ENCODE peak calls at places on chromosomes 16 and 17, in ten cellular contexts. F is colonic mucosa; A is breast epithelium; L is tibial nerve; M is lower lobe of right lung; J is CD8-positive, alpha-beta memory T cell; G is thoracic aorta; X is gastrocnemius medialis; N is NT2/D1; Z is Peyer's patch. V is an unnamed sample. For H3K4me1, the result is how much of the 10 kb centered on the place peaks cover.

GRCh38 chr17:13002761-13003453 is 14.9 kb downstream of the ELAC2 start:
- DNase-seq in Z (peak), F (peak), M (peak), L (peak), N (peak), X (peak), J (no peak), A (peak), G (peak), V (peak)

GRCh38 chr16:75218256-75219076 is at the start of gene CTRB1:
- DNase-seq in Z (no peak), M (no peak), J (no peak), N (no peak), F (no peak), G (no peak), X (no peak), A (no peak), L (no peak), V (no peak)

GRCh38 chr17:73592531-73592961 is 51.7 kb downstream of the SDK2 start:
- DNase-seq in X (no peak), L (no peak), M (no peak), G (no peak), Z (peak), N (no peak), A (no peak), F (no peak), J (no peak), V (no peak)

GRCh38 chr16:53898993-53899392 is 195.0 kb downstream of the FTO start:
- DNase-seq in Z (no peak), G (no peak), M (no peak), F (no peak), J (no peak), L (no peak), X (no peak), A (no peak), N (no peak), V (no peak)

GRCh38 chr17:77365584-77366186 is 224.9 kb downstream of the SEC14L1 start:
- DNase-seq in L (no peak), G (peak), F (peak), J (no peak), A (peak), M (no peak), N (no peak), Z (no peak), X (peak), V (no peak)

GRCh38 chr16:554640-555413 is 5.4 kb upstream of the PRR35 start:
- DNase-seq in F (no peak), M (no peak), J (no peak), X (no peak), G (no peak), N (no peak), L (no peak), A (no peak), Z (no peak), V (no peak)

GRCh38 chr17:7717756-7718350 is 309 bp downstream of the DNAH2 start:
- DNase-seq in L (no peak), Z (no peak), F (no peak), G (no peak), N (no peak), J (no peak), A (no peak), X (no peak), M (no peak), V (no peak)

GRCh38 chr17:60102632-60103047 is 23.9 kb upstream of the HEATR6 start:
- DNase-seq in L (no peak), G (no peak), J (peak), F (peak), M (peak), N (no peak), A (no peak), Z (peak), X (no peak), V (peak)

GRCh38 chr17:50844117-50844700 is 8.8 kb downstream of the WFIKKN2 start:
- DNase-seq in M (no peak), N (no peak), Z (no peak), F (no peak), X (no peak), L (no peak), G (no peak), A (no peak), J (no peak), V (no peak)

GRCh38 chr16:88628512-88628974 is 9.8 kb upstream of the IL17C start:
- DNase-seq in Z (no peak), X (no peak), M (no peak), N (peak), F (no peak), J (no peak), L (no peak), G (no peak), A (no peak), V (peak)

GRCh38 chr16:88627531-88628411 is 10.6 kb upstream of the IL17C start:
- DNase-seq in J (no peak), A (no peak), N (no peak), L (no peak), M (no peak), G (no peak), F (no peak), X (no peak), Z (no peak), V (no peak)

GRCh38 chr16:88624481-88624880 is 13.9 kb upstream of the IL17C start:
- DNase-seq in J (no peak), L (no peak), Z (no peak), G (no peak), N (no peak), X (no peak), M (no peak), F (no peak), A (no peak), V (no peak)

GRCh38 chr16:88624977-88625576 is 13.3 kb upstream of the IL17C start:
- DNase-seq in Z (no peak), J (no peak), L (no peak), F (no peak), M (no peak), N (no peak), X (no peak), G (no peak), A (no peak), V (no peak)

DNA sequence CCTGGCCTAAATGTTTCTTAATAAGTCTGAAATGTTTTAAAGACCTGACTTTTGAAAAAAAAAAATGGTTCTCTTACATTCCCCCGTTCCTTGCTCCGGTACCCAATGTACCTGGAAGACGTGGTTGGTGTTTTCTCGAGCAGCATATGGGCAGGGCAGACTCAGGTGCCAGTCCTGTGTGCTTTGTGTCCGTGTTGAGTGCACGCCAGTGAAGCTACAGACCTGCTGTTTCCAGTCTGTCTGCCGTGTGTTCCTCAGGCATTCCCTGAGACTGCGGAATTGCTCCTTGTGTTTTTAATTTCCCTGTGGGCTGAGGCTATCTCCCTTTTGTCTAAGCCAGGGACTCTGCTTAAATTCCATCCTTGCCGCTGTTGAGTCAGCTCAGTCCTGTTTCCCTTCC is 11.7 kb upstream of the IL17C start:
- DNase-seq in X (no peak), L (no peak), F (no peak), M (no peak), N (no peak), J (no peak), A (no peak), Z (no peak), G (no peak), V (no peak)
- H3K4me1 ChIP-seq in X (under half), L (under half), F (under half), M (under half), N (under half), J (under half), A (under half), Z (under half), G (under half), V (under half)

DNA sequence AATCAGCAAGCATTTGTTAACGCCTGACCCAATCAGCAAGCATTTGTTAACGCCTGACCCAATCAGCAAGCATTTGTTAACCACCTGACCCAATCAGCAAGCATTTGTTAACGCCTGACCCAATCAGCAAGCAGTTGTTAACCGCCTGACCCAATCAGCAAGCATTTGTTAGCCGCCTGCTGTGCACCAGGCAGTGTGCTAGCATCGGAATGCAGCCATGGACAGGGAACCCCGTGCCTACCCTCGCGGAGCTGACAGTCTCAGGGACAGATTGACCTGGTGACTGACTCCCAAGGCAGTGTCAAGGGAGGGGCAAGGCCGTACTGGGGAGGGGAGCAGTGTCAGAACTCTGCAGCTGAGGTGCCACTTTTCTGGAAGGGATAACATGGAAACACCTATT is 66.9 kb downstream of the ABR start:
- DNase-seq in F (no peak), N (no peak), L (no peak), A (no peak), M (peak), J (no peak), X (no peak), Z (no peak), G (no peak), V (peak)
- H3K4me1 ChIP-seq in F (under half), N (under half), L (under half), A (under half), M (half or more), J (under half), X (under half), Z (under half), G (half or more), V (under half)

GRCh38 chr17:79991140-79991923 is 44.3 kb downstream of the TBC1D16 start:
- DNase-seq in M (peak), N (peak), L (peak), G (no peak), J (peak), X (peak), A (peak), Z (peak), F (peak), V (peak)
- H3K4me1 ChIP-seq in M (under half), N (under half), L (under half), G (under half), J (under half), X (under half), A (under half), Z (under half), F (under half), V (under half)

DNA sequence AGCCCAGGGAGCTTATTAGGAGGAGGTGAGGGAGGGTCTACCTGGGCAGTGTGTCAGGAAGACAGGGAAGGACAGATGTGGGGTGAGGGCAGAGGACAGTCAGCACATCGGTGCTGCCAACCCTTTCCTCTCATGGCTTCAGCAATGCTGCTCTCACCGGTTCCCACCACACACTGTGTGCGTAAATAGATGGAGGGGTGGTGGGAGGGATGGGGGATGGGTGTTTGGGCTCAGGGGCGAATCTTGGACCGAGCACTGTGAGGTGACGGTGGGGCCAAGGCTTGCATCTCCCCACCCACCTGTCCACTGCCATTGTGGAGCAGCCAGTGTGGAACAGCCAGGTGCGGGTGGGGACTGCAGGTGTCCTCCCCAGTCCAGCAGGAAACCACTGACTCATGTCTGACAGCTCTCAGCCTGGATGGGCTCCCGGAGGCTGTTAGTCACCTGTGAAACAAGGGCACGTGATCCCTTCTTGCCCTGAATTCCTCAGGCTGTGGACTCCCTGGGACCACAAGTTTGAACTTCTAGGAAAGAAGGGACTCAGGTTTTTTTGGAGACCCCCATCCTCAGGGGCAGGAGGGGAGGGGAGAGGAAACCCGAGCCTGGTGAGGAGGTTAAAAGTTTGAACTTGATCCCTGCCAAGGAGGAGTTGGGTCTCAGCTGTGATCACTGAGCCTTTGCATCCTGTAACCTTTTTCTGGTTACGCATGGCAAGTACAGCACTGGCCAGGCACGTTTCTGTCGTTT is 42.7 kb upstream of the SMPD3 start:
- DNase-seq in L (no peak), N (no peak), G (no peak), Z (no peak), M (no peak), F (peak), A (peak), X (no peak), J (no peak), V (no peak)
- H3K4me1 ChIP-seq in L (under half), N (under half), G (under half), Z (under half), M (under half), F (under half), A (under half), X (under half), J (under half), V (under half)

GRCh38 chr17:10126554-10127493 is 71.6 kb downstream of the GAS7 start:
- DNase-seq in M (no peak), F (no peak), X (peak), L (no peak), J (no peak), A (no peak), N (no peak), Z (no peak), G (no peak), V (no peak)

GRCh38 chr17:10121971-10122707 is 76.3 kb downstream of the GAS7 start:
- DNase-seq in J (peak), Z (peak), X (no peak), L (no peak), A (no peak), N (no peak), G (no peak), M (no peak), F (no peak), V (no peak)

GRCh38 chr17:10123093-10123492 is 75.3 kb downstream of the GAS7 start:
- DNase-seq in Z (no peak), X (no peak), M (no peak), A (no peak), G (no peak), L (no peak), J (no peak), F (no peak), N (no peak), V (no peak)

GRCh38 chr17:10127819-10128375 is 70.5 kb downstream of the GAS7 start:
- DNase-seq in A (peak), N (peak), G (peak), M (peak), X (peak), L (peak), Z (peak), F (peak), J (no peak), V (no peak)

DNA sequence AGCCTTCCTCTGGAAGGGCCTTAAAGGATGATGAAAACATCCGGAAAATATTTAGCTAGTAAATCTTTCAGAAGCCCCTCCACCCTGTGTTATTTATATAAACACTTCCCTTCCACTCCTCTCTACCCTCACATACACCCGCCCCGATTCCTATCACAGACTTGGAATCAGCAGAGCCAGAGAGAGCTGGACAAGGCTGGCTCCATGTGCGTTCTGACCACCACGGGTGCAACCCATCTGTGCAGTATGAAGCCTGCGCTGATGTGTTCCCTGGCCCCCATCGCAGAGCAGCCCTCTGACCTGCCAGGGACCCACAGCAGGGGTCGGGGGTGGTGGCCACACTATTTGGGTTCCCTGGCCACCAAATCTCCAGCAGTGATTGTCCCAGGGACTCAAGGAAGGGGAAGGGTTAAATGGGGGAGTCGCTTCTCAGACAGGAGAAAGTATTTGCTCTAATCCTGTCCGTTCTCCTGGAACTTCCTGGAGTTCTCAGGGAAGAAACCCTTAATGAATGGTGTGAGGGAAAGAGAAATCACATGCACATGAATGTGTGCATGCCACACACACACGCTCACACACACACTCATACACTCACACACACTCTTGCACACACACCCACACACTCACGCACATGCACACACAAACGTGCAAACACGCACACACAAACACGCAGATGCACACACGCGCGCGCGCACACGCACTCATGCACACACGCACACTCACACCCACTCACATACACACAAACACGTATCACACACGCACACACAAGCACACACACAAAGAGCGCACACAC is 72.4 kb downstream of the GAS7 start:
- DNase-seq in J (no peak), Z (no peak), G (no peak), L (no peak), X (no peak), F (no peak), A (no peak), M (no peak), N (no peak), V (no peak)
- H3K4me1 ChIP-seq in J (under half), Z (under half), G (under half), L (half or more), X (under half), F (under half), A (under half), M (under half), N (under half), V (under half)

GRCh38 chr16:4481526-4481925 is 5.3 kb downstream of the HMOX2 start:
- DNase-seq in J (no peak), M (no peak), G (no peak), L (no peak), F (no peak), Z (no peak), A (no peak), N (no peak), X (no peak), V (no peak)

GRCh38 chr16:4486126-4486893 is 10.1 kb downstream of the HMOX2 start:
- DNase-seq in Z (no peak), A (no peak), X (peak), N (no peak), G (no peak), J (no peak), F (no peak), L (peak), M (no peak), V (no peak)

GRCh38 chr16:4477966-4478365 is 1.8 kb downstream of the HMOX2 start:
- DNase-seq in N (no peak), L (peak), G (no peak), M (no peak), J (no peak), X (no peak), A (no peak), F (no peak), Z (no peak), V (no peak)

GRCh38 chr16:4475880-4476790 is at the start of gene HMOX2:
- DNase-seq in F (peak), L (peak), N (peak), A (peak), M (peak), G (peak), Z (peak), J (peak), X (peak), V (peak)

DNA sequence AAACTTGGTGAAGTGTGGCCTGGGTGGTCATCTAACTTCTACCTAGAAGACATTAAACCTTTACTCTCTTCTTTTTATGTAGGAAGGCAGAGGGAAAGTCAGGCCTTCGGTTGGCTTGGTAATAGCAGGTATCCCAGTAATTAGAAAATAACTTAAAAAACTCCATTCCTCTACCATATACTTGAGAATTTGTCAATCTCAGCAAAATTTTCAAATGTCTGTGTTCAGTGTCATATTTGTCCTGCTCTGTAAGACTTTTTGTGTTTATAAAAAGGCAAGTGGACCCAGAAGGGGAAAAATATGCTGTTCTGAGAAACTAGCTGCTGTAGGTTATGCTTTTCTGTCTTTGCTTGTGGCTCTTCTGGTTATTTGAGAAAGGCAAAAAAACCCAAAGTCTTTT is 5.8 kb downstream of the HMOX2 start:
- DNase-seq in M (no peak), X (no peak), F (no peak), L (no peak), J (no peak), Z (no peak), N (no peak), G (no peak), A (no peak), V (no peak)
- H3K4me1 ChIP-seq in M (under half), X (under half), F (under half), L (under half), J (half or more), Z (under half), N (under half), G (under half), A (under half), V (under half)

GRCh38 chr16:72500545-72500944 is 328.6 kb upstream of the PMFBP1 start:
- DNase-seq in X (no peak), N (no peak), F (no peak), M (no peak), G (no peak), A (no peak), L (no peak), J (no peak), Z (no peak), V (no peak)
- H3K4me1 ChIP-seq in X (under half), N (under half), F (under half), M (under half), G (under half), A (under half), L (under half), J (under half), Z (under half), V (under half)

GRCh38 chr17:80687819-80688218 is 143.2 kb downstream of the RPTOR start:
- DNase-seq in M (no peak), F (no peak), X (no peak), J (no peak), L (no peak), A (no peak), G (no peak), N (no peak), Z (no peak), V (no peak)

GRCh38 chr17:80693511-80693910 is 148.9 kb downstream of the RPTOR start:
- DNase-seq in M (no peak), A (no peak), L (no peak), G (no peak), Z (no peak), F (no peak), N (no peak), X (no peak), J (no peak), V (no peak)

GRCh38 chr17:80691784-80692183 is 147.1 kb downstream of the RPTOR start:
- DNase-seq in G (no peak), A (no peak), F (no peak), J (no peak), X (no peak), N (no peak), L (no peak), Z (no peak), M (no peak), V (peak)

GRCh38 chr17:80692931-80693467 is 148.4 kb downstream of the RPTOR start:
- DNase-seq in F (no peak), G (no peak), A (no peak), N (no peak), Z (no peak), M (no peak), J (no peak), L (no peak), X (no peak), V (no peak)

DNA sequence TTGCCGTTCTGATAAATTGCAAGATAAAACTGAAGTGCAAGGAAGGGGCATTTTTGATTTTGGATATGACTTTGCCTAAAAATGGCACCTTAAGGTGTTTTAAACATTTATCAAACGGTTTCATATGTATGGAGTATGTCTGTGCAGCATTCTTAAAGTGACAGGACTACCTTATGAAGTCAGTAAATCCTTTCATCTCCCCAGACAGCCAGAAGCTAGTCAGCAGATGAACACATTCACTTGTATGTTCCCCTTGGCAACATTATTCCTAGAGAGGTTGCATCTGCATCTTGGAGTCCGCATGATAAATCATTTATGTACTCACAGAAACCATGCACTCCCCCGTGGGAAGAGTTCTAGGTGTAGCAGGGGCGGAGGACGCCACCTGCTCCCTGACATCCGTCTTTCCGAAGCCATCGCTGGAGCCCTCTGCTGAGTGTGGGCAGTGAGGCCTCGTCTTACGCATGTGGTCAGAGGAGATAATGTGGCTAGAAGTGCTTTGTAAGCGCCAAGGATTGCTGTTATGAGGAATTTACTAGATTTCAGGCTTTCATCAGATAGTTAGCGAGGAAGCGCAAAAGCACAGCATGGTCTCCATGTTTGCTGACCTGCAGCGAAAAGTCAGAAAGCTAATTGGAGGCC is 144.5 kb downstream of the RPTOR start:
- DNase-seq in F (no peak), L (no peak), N (no peak), Z (no peak), X (no peak), J (no peak), A (no peak), M (no peak), G (no peak), V (peak)
- H3K4me1 ChIP-seq in F (under half), L (under half), N (under half), Z (under half), X (under half), J (under half), A (under half), M (under half), G (under half), V (under half)

V was measured in K562.